ENCODE peak calls at places on chromosomes 2 and 18, in seven cellular contexts. V is transverse colon, A is AG04450, G is heart left ventricle, J is foreskin keratinocyte, I is dorsolateral prefrontal cortex, L is tibial artery. K is an unnamed sample.

GRCh38 chr18:77899972-77900754 is 650.5 kb downstream of the GALR1 start:
- DNase-seq in J (no peak), L (no peak), V (peak), G (no peak), I (no peak), A (no peak), K (peak)

GRCh38 chr2:169933124-169933711 is 106.0 kb downstream of the UBR3 start:
- DNase-seq in G (no peak), J (peak), I (no peak), A (no peak), L (no peak), V (no peak), K (no peak)

GRCh38 chr2:54085069-54085468 is 30.3 kb upstream of the ACYP2 start:
- DNase-seq in G (no peak), V (no peak), J (no peak), A (no peak), L (no peak), I (no peak), K (no peak)

GRCh38 chr2:74831693-74832530 is 2.0 kb upstream of the HK2 start:
- DNase-seq in J (peak), V (no peak), L (no peak), G (no peak), I (no peak), A (no peak), K (no peak)

GRCh38 chr2:5730386-5730785 is 38.2 kb downstream of the SOX11 start:
- DNase-seq in I (no peak), J (no peak), V (no peak), A (no peak), L (no peak), G (no peak), K (no peak)

GRCh38 chr18:3966985-3967856 is 487.9 kb downstream of the DLGAP1 start:
- DNase-seq in A (no peak), J (peak), L (no peak), I (no peak), G (peak), V (no peak), K (no peak)

GRCh38 chr2:170022692-170023091 is 155.3 kb upstream of the MYO3B start:
- DNase-seq in V (no peak), J (peak), I (no peak), A (peak), G (no peak), L (no peak), K (no peak)

GRCh38 chr2:55093381-55093780 is 43.1 kb upstream of the RTN4 start:
- DNase-seq in G (no peak), A (no peak), L (no peak), I (no peak), J (peak), V (no peak), K (no peak)

GRCh38 chr18:35345460-35345921 is 1.3 kb upstream of the ZNF24 start:
- DNase-seq in G (no peak), J (no peak), V (no peak), L (no peak), I (peak), A (no peak), K (peak)

GRCh38 chr2:234146087-234146826 is 95.8 kb downstream of the SPP2 start:
- DNase-seq in G (no peak), L (no peak), J (peak), V (no peak), I (no peak), A (no peak), K (no peak)
- H3K27ac ChIP-seq in G (no peak), L (no peak), J (peak), V (no peak), I (no peak), A (peak), K (no peak)

GRCh38 chr2:189566046-189566445 is 14.5 kb downstream of the SLC40A1 start:
- DNase-seq in J (no peak), A (no peak), G (no peak), I (no peak), V (no peak), L (peak), K (no peak)

GRCh38 chr2:189576361-189576760 is 4.2 kb downstream of the SLC40A1 start:
- DNase-seq in V (no peak), I (no peak), J (no peak), A (no peak), L (no peak), G (peak), K (peak)

GRCh38 chr2:189574793-189575475 is 5.7 kb downstream of the SLC40A1 start:
- DNase-seq in V (no peak), L (no peak), J (no peak), A (no peak), I (no peak), G (no peak), K (no peak)

GRCh38 chr2:189569295-189569925 is 11.2 kb downstream of the SLC40A1 start:
- DNase-seq in L (no peak), I (no peak), V (no peak), J (no peak), G (no peak), A (no peak), K (no peak)

DNA sequence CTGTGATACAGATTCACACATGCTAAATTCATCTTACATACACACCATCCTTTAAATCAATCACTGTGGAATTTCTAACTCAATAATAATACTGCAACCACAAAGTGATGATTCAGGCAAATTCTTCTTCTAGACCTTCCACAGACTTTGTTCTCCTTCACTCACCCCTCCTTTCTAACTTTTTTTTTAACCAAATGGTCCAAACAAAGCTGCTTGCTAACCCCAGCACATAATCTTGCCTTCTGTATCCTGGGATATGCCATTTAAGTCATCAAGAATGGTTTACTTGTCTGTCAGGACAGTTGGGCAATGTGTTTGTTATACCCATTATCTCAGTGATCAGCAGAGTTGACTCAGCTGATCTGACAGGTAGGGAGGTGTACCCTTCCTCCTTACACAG is 10.0 kb downstream of the SLC40A1 start:
- DNase-seq in V (no peak), J (peak), G (no peak), A (peak), L (no peak), I (no peak), K (no peak)
- H3K27ac ChIP-seq in V (no peak), J (no peak), G (no peak), A (no peak), L (peak), I (no peak), K (peak)

DNA sequence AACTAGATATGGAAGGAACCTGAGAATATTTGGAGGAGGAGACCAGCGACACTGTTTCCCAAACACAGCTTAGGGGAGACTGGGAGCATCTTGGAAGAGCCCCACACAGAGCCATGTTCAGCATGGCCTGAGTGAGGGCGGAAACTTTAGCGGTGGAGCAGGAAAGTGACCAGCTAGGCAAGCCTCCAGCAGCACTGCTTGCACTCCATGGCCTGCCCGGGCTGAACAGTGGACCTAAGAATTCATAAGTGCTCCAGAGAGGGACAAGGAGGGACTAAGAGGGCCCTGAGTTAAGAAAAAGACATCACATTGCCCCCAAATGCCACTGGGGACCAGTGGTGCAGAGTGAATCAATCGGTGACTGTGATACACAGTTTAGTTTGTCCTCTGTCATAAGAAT is 566.4 kb downstream of the TNS1 start:
- DNase-seq in G (peak), I (no peak), V (no peak), A (no peak), L (peak), J (no peak), K (peak)
- H3K27ac ChIP-seq in G (peak), I (no peak), V (peak), A (no peak), L (peak), J (no peak), K (peak)

GRCh38 chr2:215849771-215850170 is 163.6 kb downstream of the MREG start:
- DNase-seq in I (no peak), G (no peak), J (no peak), A (no peak), L (no peak), V (no peak), K (no peak)

GRCh38 chr2:215850380-215850779 is 163.0 kb downstream of the MREG start:
- DNase-seq in V (no peak), G (no peak), J (no peak), I (no peak), L (no peak), A (no peak), K (no peak)

GRCh38 chr2:215848679-215849078 is 164.7 kb downstream of the MREG start:
- DNase-seq in I (no peak), J (no peak), V (no peak), L (no peak), A (no peak), G (no peak), K (no peak)

GRCh38 chr2:215848146-215848545 is 165.2 kb downstream of the MREG start:
- DNase-seq in A (no peak), G (no peak), V (no peak), L (no peak), I (no peak), J (no peak), K (no peak)

GRCh38 chr2:215851091-215851490 is 162.3 kb downstream of the MREG start:
- DNase-seq in J (peak), V (no peak), I (no peak), G (no peak), A (no peak), L (no peak), K (no peak)
- H3K27ac ChIP-seq in J (no peak), V (peak), I (no peak), G (peak), A (peak), L (peak), K (no peak)

DNA sequence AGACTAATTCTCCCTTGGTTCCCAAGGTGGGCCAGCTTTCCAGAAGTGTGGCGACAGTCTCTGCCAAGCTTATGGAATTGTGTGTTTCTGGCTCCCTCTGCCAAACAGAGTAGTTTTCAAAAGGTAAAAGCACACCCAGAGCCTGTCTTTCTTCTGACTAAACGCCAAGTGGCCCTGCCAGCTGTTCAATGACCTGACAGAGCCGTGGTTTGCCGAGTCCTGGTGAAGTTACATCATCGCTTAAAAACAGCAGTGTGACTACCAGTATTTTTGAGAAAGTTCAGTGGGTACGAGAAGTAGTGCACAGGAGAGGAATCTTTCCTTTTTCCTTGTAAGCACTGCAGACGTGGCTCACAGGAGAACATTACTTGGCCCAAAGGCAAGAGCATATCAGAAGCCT is 1.9 kb downstream of the PER2 start:
- DNase-seq in L (peak), A (peak), J (peak), G (peak), I (no peak), V (peak), K (peak)
- H3K27ac ChIP-seq in L (peak), A (peak), J (peak), G (peak), I (peak), V (peak), K (peak)

GRCh38 chr2:119364798-119365197 is 1.8 kb downstream of the C2orf76 start:
- DNase-seq in I (no peak), V (no peak), L (no peak), A (no peak), G (no peak), J (no peak), K (no peak)
- H3K27ac ChIP-seq in I (no peak), V (no peak), L (no peak), A (no peak), G (no peak), J (no peak), K (no peak)

GRCh38 chr2:60644942-60645341 is 91.5 kb upstream of the BCL11A start:
- DNase-seq in V (no peak), L (no peak), G (peak), A (no peak), I (peak), J (no peak), K (no peak)
- H3K27ac ChIP-seq in V (no peak), L (no peak), G (peak), A (no peak), I (peak), J (no peak), K (no peak)